ENCODE peak calls at places on chromosome 3, in eight cellular contexts. E is DND-41; X is fibroblast of pulmonary artery; K is uterus; P is cardiac muscle cell; L is kidney; Y is PC-9; N is CD8-positive, alpha-beta T cell. Z is an unnamed sample.

GRCh38 chr3:83033123-83033522 is 1271.7 kb upstream of the GBE1 start:
- DNase-seq in E (no peak), Y (no peak), L (no peak), X (no peak), P (no peak), K (no peak), N (no peak), Z (no peak)

GRCh38 chr3:8313591-8314298 is 187.9 kb upstream of the LMCD1 start:
- DNase-seq in X (no peak), N (no peak), Y (no peak), P (peak), L (no peak), E (no peak), K (no peak), Z (no peak)

GRCh38 chr3:10594915-10595314 is 89.5 kb upstream of the ATP2B2 start:
- DNase-seq in N (peak), X (peak), L (no peak), Y (no peak), E (peak), K (no peak), P (peak), Z (peak)

GRCh38 chr3:71581981-71582611 is 1.4 kb downstream of the FOXP1 start:
- DNase-seq in L (peak), Y (no peak), N (peak), E (peak), X (no peak), K (peak), P (peak), Z (no peak)

GRCh38 chr3:52195823-52196331 is 2.1 kb upstream of the ALAS1 start:
- DNase-seq in E (no peak), K (no peak), P (no peak), Y (peak), X (peak), L (no peak), N (no peak), Z (peak)

GRCh38 chr3:89025185-89025584 is 82.2 kb upstream of the EPHA3 start:
- DNase-seq in N (no peak), L (no peak), P (no peak), X (no peak), E (no peak), Y (no peak), K (no peak), Z (no peak)

GRCh38 chr3:105827101-105827634 is 41.6 kb downstream of the CBLB start:
- DNase-seq in X (peak), E (no peak), L (no peak), K (no peak), Y (no peak), P (no peak), N (no peak), Z (no peak)

GRCh38 chr3:43102773-43103480 is 3.0 kb downstream of the POMGNT2 start:
- DNase-seq in E (no peak), P (peak), Y (no peak), K (no peak), X (peak), N (no peak), L (no peak), Z (no peak)

GRCh38 chr3:142507241-142507640 is 59.4 kb upstream of the XRN1 start:
- DNase-seq in Y (no peak), K (no peak), E (no peak), L (no peak), X (no peak), P (no peak), N (no peak), Z (no peak)

GRCh38 chr3:58464875-58465274 is 27.0 kb upstream of the KCTD6 start:
- DNase-seq in Y (no peak), X (no peak), N (no peak), P (no peak), L (no peak), E (no peak), K (no peak), Z (no peak)

GRCh38 chr3:153182491-153182890 is 20.5 kb downstream of the RAP2B start:
- DNase-seq in L (no peak), X (no peak), K (no peak), P (no peak), Y (no peak), N (no peak), E (no peak), Z (no peak)

GRCh38 chr3:124636101-124636862 is 94.0 kb upstream of the UMPS start:
- DNase-seq in Y (no peak), P (no peak), E (no peak), L (no peak), X (no peak), N (no peak), K (no peak), Z (no peak)

GRCh38 chr3:81602781-81603180 is 158.7 kb downstream of the GBE1 start:
- DNase-seq in L (no peak), E (no peak), K (no peak), N (no peak), P (no peak), Y (no peak), X (peak), Z (no peak)

GRCh38 chr3:51968175-51968681 is 974 bp upstream of the PCBP4 start:
- DNase-seq in X (peak), K (no peak), Y (no peak), L (no peak), P (peak), E (peak), N (no peak), Z (peak)

GRCh38 chr3:142064454-142064853 is 84.9 kb downstream of the TFDP2 start:
- DNase-seq in E (no peak), L (no peak), P (no peak), N (no peak), K (no peak), Y (no peak), X (no peak), Z (no peak)

GRCh38 chr3:34073141-34073540 is 274.7 kb downstream of the PDCD6IP start:
- DNase-seq in N (no peak), L (no peak), X (no peak), Y (no peak), E (no peak), K (no peak), P (no peak), Z (no peak)

GRCh38 chr3:195059471-195060216 is 211.3 kb downstream of the XXYLT1 start:
- DNase-seq in L (peak), N (no peak), P (no peak), X (no peak), Y (no peak), K (no peak), E (no peak), Z (no peak)

GRCh38 chr3:112333002-112333385 is at the start of gene CD200:
- DNase-seq in E (no peak), N (peak), X (peak), K (peak), P (peak), Y (no peak), L (peak), Z (no peak)

GRCh38 chr3:128278761-128279593 is 125.7 kb downstream of the EEFSEC start:
- DNase-seq in X (peak), E (no peak), L (peak), Y (no peak), K (peak), P (peak), N (no peak), Z (peak)

GRCh38 chr3:36944641-36945270 is at the start of gene TRANK1:
- DNase-seq in E (peak), X (peak), N (peak), L (peak), Y (no peak), K (peak), P (peak), Z (no peak)

GRCh38 chr3:38828681-38829080 is 12.7 kb upstream of the SCN10A start:
- DNase-seq in Y (no peak), K (no peak), L (no peak), N (no peak), X (no peak), P (no peak), E (no peak), Z (no peak)

GRCh38 chr3:5304789-5305680 is 117.5 kb downstream of the EDEM1 start:
- DNase-seq in X (peak), Y (peak), K (no peak), E (peak), P (peak), L (no peak), N (peak), Z (peak)

GRCh38 chr3:108091498-108092259 is 848 bp upstream of the CD47 start:
- DNase-seq in L (peak), P (no peak), N (peak), X (no peak), K (no peak), Y (no peak), E (peak), Z (no peak)

GRCh38 chr3:135887220-135887619 is 78.3 kb upstream of the PPP2R3A start:
- DNase-seq in L (no peak), X (no peak), P (no peak), E (no peak), N (no peak), Y (peak), K (no peak), Z (peak)

GRCh38 chr3:13480340-13481318 is 523 bp downstream of the HDAC11 start:
- DNase-seq in K (no peak), L (peak), N (peak), P (no peak), E (no peak), X (no peak), Y (no peak), Z (no peak)

GRCh38 chr3:47012342-47013230 is 33.1 kb downstream of the NBEAL2 start:
- DNase-seq in N (no peak), E (peak), K (peak), X (no peak), P (no peak), Y (no peak), L (peak), Z (no peak)

GRCh38 chr3:101038393-101038792 is 45.2 kb upstream of the ABI3BP start:
- DNase-seq in X (no peak), Y (no peak), P (no peak), E (no peak), N (no peak), K (no peak), L (no peak), Z (no peak)

GRCh38 chr3:169668957-169669681 is 5.6 kb upstream of the MECOM start:
- DNase-seq in E (no peak), K (peak), N (no peak), Y (peak), L (peak), P (peak), X (peak), Z (no peak)

DNA sequence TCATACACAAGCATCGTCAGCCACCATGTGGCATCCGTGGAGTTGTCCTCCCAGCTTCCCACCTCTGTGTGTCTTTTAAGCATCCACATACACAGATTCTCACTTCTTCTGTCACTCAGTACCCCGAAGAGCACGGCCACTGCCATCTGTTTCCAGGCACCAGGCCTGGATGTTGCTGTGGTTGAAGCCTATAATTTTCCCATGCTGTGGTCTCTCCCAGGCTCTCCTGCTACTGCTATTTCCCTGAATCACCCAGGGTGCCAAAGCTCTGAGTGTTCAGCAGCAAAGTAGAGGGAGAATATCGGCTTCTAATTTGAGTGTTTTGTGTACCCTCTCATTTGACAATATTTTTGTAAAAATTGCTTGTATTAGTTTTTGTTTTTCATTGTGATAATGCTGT is 265.7 kb downstream of the DIPK2A start:
- DNase-seq in K (no peak), N (no peak), L (no peak), P (no peak), Y (no peak), E (no peak), X (no peak), Z (no peak)
- TF ChIP-seq CTCF in K (no peak), N (no peak), L (no peak), P (no peak), Y (no peak), E (no peak), X (no peak), Z (no peak)

GRCh38 chr3:186842426-186843038 is at the start of gene ADIPOQ:
- DNase-seq in X (no peak), N (no peak), E (no peak), P (no peak), L (no peak), Y (no peak), K (no peak), Z (no peak)

GRCh38 chr3:186843039-186843432 is 526 bp downstream of the ADIPOQ start:
- DNase-seq in X (no peak), E (no peak), N (no peak), P (no peak), Y (no peak), L (no peak), K (no peak), Z (no peak)

GRCh38 chr3:186847437-186847836 is 4.9 kb downstream of the ADIPOQ start:
- DNase-seq in P (no peak), K (no peak), L (no peak), X (no peak), N (no peak), Y (no peak), E (no peak), Z (no peak)

GRCh38 chr3:186841637-186842036 is 873 bp upstream of the ADIPOQ start:
- DNase-seq in L (no peak), X (no peak), N (no peak), Y (peak), P (no peak), E (no peak), K (no peak), Z (no peak)

DNA sequence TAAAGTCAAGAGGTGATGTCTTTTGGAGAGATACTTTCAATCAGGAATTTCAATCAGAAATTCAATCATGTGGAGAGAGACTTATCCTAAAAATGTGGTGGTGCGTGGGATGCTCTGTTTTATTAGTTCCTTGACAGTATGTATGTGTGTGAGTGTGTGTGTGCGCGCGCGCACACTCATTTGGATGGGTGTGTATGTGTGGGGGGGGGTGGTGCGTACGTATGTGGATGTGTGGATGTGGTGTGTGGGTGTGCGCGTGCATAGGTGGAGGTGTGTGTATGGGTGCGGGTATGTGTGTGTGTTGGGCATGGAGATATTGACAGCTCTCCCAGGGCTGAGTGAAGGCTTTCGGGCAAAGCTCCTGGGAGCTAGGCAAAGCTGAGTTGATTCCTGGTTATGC is 2.4 kb downstream of the ADIPOQ start:
- DNase-seq in P (no peak), N (no peak), Y (no peak), X (no peak), K (no peak), L (no peak), E (no peak), Z (no peak)
- H3K4me3 ChIP-seq in P (no peak), N (no peak), Y (no peak), X (no peak), K (no peak), L (no peak), E (no peak), Z (no peak)

GRCh38 chr3:133168025-133168401 is 129.8 kb downstream of the TMEM108 start:
- DNase-seq in P (no peak), K (no peak), L (no peak), E (no peak), X (no peak), Y (no peak), N (no peak), Z (no peak)
- TF ChIP-seq CTCF in P (peak), K (no peak), L (no peak), E (no peak), X (no peak), Y (no peak), N (no peak), Z (no peak)

GRCh38 chr3:158794206-158794605 is 7.6 kb upstream of the MFSD1 start:
- DNase-seq in X (no peak), P (no peak), Y (no peak), K (no peak), L (no peak), N (no peak), E (no peak), Z (no peak)

GRCh38 chr3:158792709-158793108 is 9.1 kb upstream of the MFSD1 start:
- DNase-seq in Y (peak), P (no peak), L (no peak), E (no peak), K (no peak), N (no peak), X (peak), Z (no peak)

GRCh38 chr3:158789592-158789991 is 12.3 kb upstream of the MFSD1 start:
- DNase-seq in X (peak), Y (peak), L (no peak), K (no peak), N (no peak), E (no peak), P (no peak), Z (no peak)

GRCh38 chr3:158788446-158788845 is 13.4 kb upstream of the MFSD1 start:
- DNase-seq in K (no peak), Y (peak), P (no peak), X (peak), N (no peak), E (no peak), L (no peak), Z (no peak)

GRCh38 chr3:158791259-158791920 is 10.5 kb upstream of the MFSD1 start:
- DNase-seq in N (peak), P (peak), L (no peak), K (no peak), X (peak), Y (peak), E (peak), Z (no peak)
- H3K4me3 ChIP-seq in N (no peak), P (no peak), L (no peak), K (no peak), X (no peak), Y (peak), E (peak), Z (no peak)

DNA sequence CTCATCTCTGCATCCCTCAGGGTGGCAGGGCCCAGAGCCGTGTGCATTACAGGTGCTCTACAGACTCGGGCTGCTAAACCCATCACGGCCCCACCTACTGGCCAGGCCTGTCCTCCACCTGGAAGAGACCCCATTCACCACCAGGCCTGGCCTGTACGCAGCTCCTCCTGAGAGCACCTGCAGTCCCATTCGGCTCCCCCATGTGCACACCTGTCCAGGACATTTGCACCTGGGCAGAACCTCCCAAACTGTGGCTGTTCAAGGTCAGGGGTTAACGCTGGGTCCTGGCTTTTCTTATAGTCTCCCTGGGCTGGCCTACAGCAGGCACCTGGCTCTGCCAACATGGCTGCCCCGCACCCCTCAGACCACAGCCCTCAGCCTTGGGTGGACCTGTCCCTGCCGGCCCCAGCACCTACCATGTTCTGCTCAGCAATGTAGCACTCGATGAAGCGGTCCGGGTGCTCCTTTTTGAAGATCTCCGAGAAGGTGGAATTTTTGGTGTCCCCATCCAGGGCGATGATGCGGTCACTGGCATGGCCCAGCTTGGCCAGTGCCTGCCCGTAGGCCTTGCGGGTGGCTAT is 25.7 kb downstream of the TKT start:
- DNase-seq in L (no peak), E (no peak), N (no peak), P (no peak), K (no peak), Y (no peak), X (no peak), Z (no peak)
- TF ChIP-seq CTCF in L (no peak), E (peak), N (no peak), P (no peak), K (no peak), Y (no peak), X (no peak), Z (peak)

DNA sequence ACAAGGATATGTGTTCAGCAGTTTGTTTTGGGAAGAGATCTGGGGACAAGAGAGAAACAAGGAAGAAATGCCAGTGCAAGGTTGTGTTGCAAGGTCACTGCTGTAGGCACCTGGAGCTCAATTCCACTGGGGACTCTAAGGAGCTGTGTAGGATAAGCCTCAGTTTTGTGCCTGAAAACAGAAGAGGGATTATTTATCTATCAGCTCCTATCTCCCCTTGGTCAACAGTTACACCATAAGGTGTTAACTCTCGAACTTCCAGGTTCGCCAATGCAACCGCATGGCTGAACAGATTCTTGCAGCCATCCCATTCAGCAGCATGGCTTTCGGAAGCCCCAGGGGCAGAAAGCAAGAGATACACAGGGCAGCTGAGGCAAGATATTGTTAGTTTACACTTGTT is 41.6 kb upstream of the CNOT10 start:
- DNase-seq in P (peak), Y (no peak), E (no peak), X (no peak), K (no peak), L (no peak), N (no peak), Z (no peak)
- H3K4me3 ChIP-seq in P (no peak), Y (no peak), E (no peak), X (no peak), K (no peak), L (no peak), N (no peak), Z (no peak)